ENCODE peak calls at places on chromosomes 3 and 15, in seven cellular contexts. O, M, Z, U, X, H and T are unnamed samples.

GRCh38 chr3:135667061-135667460 is 298.5 kb upstream of the PPP2R3A start:
- DNase-seq in O (no peak), M (no peak), Z (no peak), U (no peak), X (no peak), H (no peak), T (no peak)

GRCh38 chr15:28023422-28023821 is 75.7 kb downstream of the OCA2 start:
- DNase-seq in O (peak), M (no peak), Z (no peak), U (no peak), X (no peak), H (no peak), T (no peak)

GRCh38 chr15:83380682-83381081 is 66.5 kb upstream of the SH3GL3 start:
- DNase-seq in O (no peak), M (peak), Z (peak), U (peak), X (peak), H (peak), T (peak)

GRCh38 chr15:29014493-29014892 is 128.7 kb downstream of the APBA2 start:
- DNase-seq in O (no peak), M (no peak), Z (no peak), U (no peak), X (no peak), H (no peak), T (no peak)

GRCh38 chr3:195448205-195448875 is 5.5 kb upstream of the ACAP2 start:
- DNase-seq in O (no peak), M (no peak), Z (no peak), U (no peak), X (no peak), H (no peak), T (no peak)

GRCh38 chr15:87032291-87032690 is 952.6 kb downstream of the AGBL1 start:
- DNase-seq in O (no peak), M (no peak), Z (no peak), U (no peak), X (peak), H (no peak), T (no peak)

GRCh38 chr3:60890226-60890625 is 361.0 kb downstream of the FHIT start:
- DNase-seq in O (no peak), M (no peak), Z (no peak), U (no peak), X (no peak), H (no peak), T (no peak)

GRCh38 chr15:101537681-101538080 is 48.2 kb upstream of the PCSK6 start:
- DNase-seq in O (no peak), M (no peak), Z (no peak), U (peak), X (no peak), H (peak), T (no peak)

GRCh38 chr3:183188895-183189462 is 26.4 kb upstream of the LAMP3 start:
- DNase-seq in O (no peak), M (no peak), Z (peak), U (peak), X (no peak), H (peak), T (peak)

GRCh38 chr3:18808423-18808822 is 339.9 kb upstream of the KCNH8 start:
- DNase-seq in O (no peak), M (no peak), Z (peak), U (no peak), X (no peak), H (no peak), T (no peak)

GRCh38 chr3:72960812-72961518 is 35.6 kb upstream of the PPP4R2 start:
- DNase-seq in O (no peak), M (peak), Z (peak), U (peak), X (no peak), H (peak), T (no peak)

GRCh38 chr3:24683511-24684384 is 189.1 kb upstream of the THRB start:
- DNase-seq in O (no peak), M (no peak), Z (peak), U (peak), X (peak), H (peak), T (no peak)

GRCh38 chr3:197025736-197026480 is 3.7 kb downstream of the MELTF start:
- DNase-seq in O (peak), M (no peak), Z (no peak), U (no peak), X (no peak), H (no peak), T (no peak)
- H3K4me3 ChIP-seq in O (no peak), M (no peak), Z (no peak), U (no peak), X (no peak), H (no peak), T (no peak)

GRCh38 chr15:77282333-77282732 is 137.6 kb downstream of the PEAK1 start:
- DNase-seq in O (no peak), M (no peak), Z (peak), U (peak), X (no peak), H (peak), T (no peak)
- H3K4me3 ChIP-seq in O (no peak), M (no peak), Z (no peak), U (no peak), X (no peak), H (no peak), T (no peak)

GRCh38 chr3:58054652-58055051 is 46.4 kb downstream of the FLNB start:
- DNase-seq in O (no peak), M (no peak), Z (no peak), U (no peak), X (no peak), H (no peak), T (no peak)
- H3K4me3 ChIP-seq in O (no peak), M (no peak), Z (no peak), U (no peak), X (no peak), H (no peak), T (no peak)

GRCh38 chr15:68430471-68431036 is 1.4 kb downstream of the ITGA11 start:
- DNase-seq in O (no peak), M (no peak), Z (no peak), U (no peak), X (no peak), H (no peak), T (no peak)
- H3K4me3 ChIP-seq in O (peak), M (no peak), Z (peak), U (no peak), X (no peak), H (peak), T (no peak)

DNA sequence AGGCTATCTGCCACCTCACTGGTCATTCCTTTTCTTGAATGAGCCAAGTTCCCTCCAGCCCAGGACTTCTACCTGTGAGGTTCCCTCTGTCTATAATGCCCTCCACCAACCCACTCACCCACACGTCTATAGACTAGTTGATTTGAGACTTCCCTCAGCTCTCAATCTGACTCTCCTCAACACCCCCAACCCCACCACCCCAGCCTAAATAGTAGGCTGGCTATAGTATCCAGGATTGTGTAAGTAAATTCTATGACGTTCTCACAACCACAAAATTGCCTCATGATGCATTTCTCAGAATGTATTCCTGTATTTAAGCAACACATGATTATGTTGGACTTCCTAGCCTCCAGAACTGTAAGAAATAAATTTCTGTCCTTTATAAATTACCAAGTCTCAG is 2.2 kb downstream of the PLSCR1 start:
- DNase-seq in O (no peak), M (no peak), Z (peak), U (no peak), X (peak), H (peak), T (no peak)
- H3K4me3 ChIP-seq in O (peak), M (peak), Z (peak), U (peak), X (peak), H (peak), T (no peak)

GRCh38 chr3:171458857-171459129 is 1.4 kb downstream of the TNIK start:
- DNase-seq in O (no peak), M (no peak), Z (no peak), U (no peak), X (no peak), H (no peak), T (no peak)

GRCh38 chr3:171458056-171458856 is 1.9 kb downstream of the TNIK start:
- DNase-seq in O (no peak), M (no peak), Z (peak), U (no peak), X (no peak), H (peak), T (no peak)

GRCh38 chr3:171457263-171458055 is 2.7 kb downstream of the TNIK start:
- DNase-seq in O (no peak), M (no peak), Z (no peak), U (no peak), X (no peak), H (peak), T (no peak)

GRCh38 chr3:171455603-171456550 is 4.3 kb downstream of the TNIK start:
- DNase-seq in O (no peak), M (no peak), Z (no peak), U (no peak), X (peak), H (no peak), T (no peak)

DNA sequence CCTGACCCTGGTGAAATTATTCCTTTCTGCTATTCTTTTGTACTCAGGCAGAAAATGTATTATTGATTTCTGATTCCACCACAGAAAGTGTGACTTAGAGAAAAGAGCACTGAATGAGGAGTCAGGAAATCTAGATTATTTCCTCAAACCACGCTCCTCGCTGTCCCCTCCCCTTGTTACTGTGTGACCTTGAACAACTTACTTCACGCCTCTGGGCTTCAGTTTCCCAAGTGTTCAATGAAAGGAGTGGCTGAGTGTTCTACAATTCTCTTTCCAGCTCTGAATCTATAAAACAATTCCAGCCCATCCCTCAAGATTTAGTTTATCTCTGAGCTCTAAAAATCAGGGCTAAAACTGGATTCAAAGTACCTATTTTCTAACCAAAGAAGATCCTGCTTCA is 3.4 kb downstream of the TNIK start:
- DNase-seq in O (no peak), M (no peak), Z (no peak), U (no peak), X (no peak), H (no peak), T (no peak)
- H3K4me3 ChIP-seq in O (no peak), M (no peak), Z (no peak), U (no peak), X (no peak), H (no peak), T (no peak)

DNA sequence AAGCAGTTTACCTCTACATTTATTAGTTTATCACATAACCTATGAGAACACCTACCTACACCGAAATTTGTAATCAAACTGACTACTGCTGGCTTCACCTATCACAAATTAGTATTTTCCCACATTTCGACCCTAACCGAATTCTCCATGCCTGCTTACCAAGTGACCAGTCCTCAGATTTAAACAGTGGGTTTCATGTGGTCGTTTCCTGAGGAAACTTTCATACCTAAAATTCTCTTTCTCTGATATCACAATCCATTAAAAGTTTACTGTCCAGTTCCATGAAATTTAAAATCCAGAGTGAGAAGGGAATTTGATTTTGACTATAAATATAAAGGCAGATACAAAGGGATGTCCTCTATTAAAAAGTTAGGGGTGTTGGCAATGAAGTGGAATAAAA is 1.9 kb downstream of the PLOD2 start:
- DNase-seq in O (no peak), M (no peak), Z (no peak), U (no peak), X (no peak), H (peak), T (no peak)
- H3K4me3 ChIP-seq in O (peak), M (peak), Z (peak), U (peak), X (peak), H (peak), T (no peak)

DNA sequence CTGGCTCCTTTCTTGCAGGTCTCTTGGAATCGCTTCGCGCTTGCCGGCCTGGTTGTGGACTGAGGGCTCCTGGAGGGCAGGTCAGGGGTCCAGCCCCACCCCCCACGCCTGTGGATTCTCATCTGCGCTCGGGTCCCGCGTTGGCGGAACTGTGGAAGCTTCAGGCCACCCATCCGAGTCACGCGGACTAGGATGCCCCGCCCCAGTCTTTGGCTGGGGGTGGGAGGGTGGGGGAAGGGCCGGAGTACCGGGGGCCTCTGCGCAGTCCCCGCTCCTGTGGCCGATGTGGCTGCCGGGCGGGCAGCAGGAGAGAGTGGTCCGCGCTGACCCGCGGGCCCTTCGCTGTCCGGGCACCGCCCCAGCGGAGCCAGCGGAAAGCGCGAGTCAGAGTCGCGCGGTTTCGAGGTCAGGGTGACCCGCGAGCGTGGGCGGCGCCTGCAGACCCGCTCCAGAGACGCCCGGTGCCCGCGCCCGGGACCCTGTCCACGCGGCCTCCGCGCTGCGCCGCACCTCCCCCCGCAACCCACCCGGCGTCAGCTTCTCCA is 114.2 kb downstream of the KLF13 start:
- DNase-seq in O (no peak), M (peak), Z (peak), U (no peak), X (no peak), H (peak), T (no peak)
- H3K4me3 ChIP-seq in O (peak), M (peak), Z (peak), U (no peak), X (no peak), H (peak), T (no peak)

GRCh38 chr3:104362319-104362718 is 1004.4 kb upstream of the ALCAM start:
- DNase-seq in O (no peak), M (no peak), Z (no peak), U (no peak), X (peak), H (no peak), T (no peak)

GRCh38 chr3:104353951-104354350 is 1012.8 kb upstream of the ALCAM start:
- DNase-seq in O (no peak), M (no peak), Z (no peak), U (no peak), X (no peak), H (no peak), T (no peak)

GRCh38 chr3:104360038-104360437 is 1006.7 kb upstream of the ALCAM start:
- DNase-seq in O (no peak), M (no peak), Z (peak), U (no peak), X (no peak), H (no peak), T (no peak)

GRCh38 chr3:104359546-104359945 is 1007.2 kb upstream of the ALCAM start:
- DNase-seq in O (no peak), M (no peak), Z (peak), U (no peak), X (peak), H (peak), T (no peak)
- H3K4me3 ChIP-seq in O (peak), M (no peak), Z (no peak), U (no peak), X (no peak), H (no peak), T (no peak)

GRCh38 chr3:185739264-185739701 is 85.6 kb downstream of the IGF2BP2 start:
- DNase-seq in O (no peak), M (no peak), Z (no peak), U (no peak), X (no peak), H (no peak), T (no peak)

GRCh38 chr3:185737740-185738680 is 86.8 kb downstream of the IGF2BP2 start:
- DNase-seq in O (no peak), M (no peak), Z (peak), U (no peak), X (no peak), H (no peak), T (no peak)

GRCh38 chr3:185737020-185737419 is 87.8 kb downstream of the IGF2BP2 start:
- DNase-seq in O (no peak), M (no peak), Z (peak), U (no peak), X (no peak), H (peak), T (no peak)

GRCh38 chr3:185744997-185745843 is 79.6 kb downstream of the IGF2BP2 start:
- DNase-seq in O (no peak), M (no peak), Z (peak), U (peak), X (peak), H (peak), T (no peak)

DNA sequence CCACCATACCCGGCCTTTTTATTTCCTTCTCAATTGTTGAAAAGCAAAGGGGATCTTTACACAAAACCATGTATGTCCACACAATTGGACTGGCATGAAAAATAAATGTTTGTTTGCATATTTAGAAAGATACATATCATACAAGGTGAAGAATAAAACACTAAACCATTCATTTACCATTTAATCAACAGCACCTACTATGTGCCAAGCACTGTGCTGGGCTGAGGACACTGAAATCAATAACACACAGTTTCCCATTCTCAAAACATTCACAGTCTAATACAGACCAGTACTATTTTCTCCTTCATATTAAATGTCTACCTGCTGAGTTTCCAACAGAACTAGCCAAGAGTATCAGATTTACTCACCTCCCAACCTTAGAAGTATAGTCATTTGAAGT is 84.7 kb downstream of the IGF2BP2 start:
- DNase-seq in O (no peak), M (no peak), Z (no peak), U (no peak), X (no peak), H (no peak), T (no peak)
- H3K4me3 ChIP-seq in O (no peak), M (no peak), Z (no peak), U (no peak), X (no peak), H (no peak), T (no peak)